ENCODE peak calls at places on chromosomes 6 and 20, in nine cellular contexts. U is epithelial cell of prostate; B is substantia nigra; S is NCI-H1105; Z is effector CD4-positive, alpha-beta T cell; M is HT1080; N is Kasumi-1; J is DMS153; D is myocyte. G is an unnamed sample.

GRCh38 chr20:63749597-63750508 is 10.3 kb downstream of the SLC2A4RG start:
- DNase-seq in U (no peak), B (no peak), S (no peak), Z (no peak), M (no peak), N (no peak), J (no peak), D (no peak), G (no peak)

GRCh38 chr6:163355471-163355991 is 59.0 kb upstream of the QKI start:
- DNase-seq in U (no peak), B (peak; percentile 79), S (no peak), Z (no peak), M (peak; percentile 92), N (peak; percentile 56), J (no peak), D (peak; percentile 62), G (peak; percentile 76)

GRCh38 chr6:2504495-2505064 is 246.1 kb downstream of the MYLK4 start:
- DNase-seq in U (no peak), B (no peak), S (no peak), Z (no peak), M (no peak), N (no peak), J (no peak), D (no peak), G (no peak)

GRCh38 chr20:21048841-21049273 is 57.3 kb downstream of the LINC00237 start:
- DNase-seq in U (no peak), B (peak; percentile 15), S (no peak), Z (peak; percentile 30), M (peak; percentile 20), N (peak; percentile 46), J (peak; percentile 22), D (peak; percentile 33), G (peak; percentile 57)

GRCh38 chr20:17358854-17359253 is 132.0 kb downstream of the PCSK2 start:
- DNase-seq in U (no peak), B (no peak), S (no peak), Z (no peak), M (no peak), N (no peak), J (no peak), D (no peak), G (no peak)

GRCh38 chr6:27889628-27890315 is 22.4 kb downstream of the OR2B2 start:
- DNase-seq in U (no peak), B (no peak), S (no peak), Z (no peak), M (no peak), N (peak; percentile 73), J (no peak), D (no peak), G (no peak)

GRCh38 chr6:116410945-116411623 is 40.3 kb downstream of the DSE start:
- DNase-seq in U (no peak), B (no peak), S (no peak), Z (no peak), M (peak; percentile 43), N (no peak), J (no peak), D (peak; percentile 80), G (no peak)

GRCh38 chr6:105793132-105793531 is 293.0 kb upstream of the PRDM1 start:
- DNase-seq in U (no peak), B (no peak), S (no peak), Z (no peak), M (peak; percentile 45), N (peak; percentile 78), J (no peak), D (no peak), G (peak; percentile 72)

GRCh38 chr6:22145823-22146379 is 150.9 kb downstream of the PRL start:
- DNase-seq in U (no peak), B (peak; percentile 77), S (no peak), Z (no peak), M (peak; percentile 9), N (peak; percentile 16), J (peak; percentile 76), D (peak; percentile 93), G (no peak)